ENCODE peak calls at places on chromosomes 11 and 22, in seven cellular contexts. L is sigmoid colon, P is ovary, T is HepG2, E is tibial nerve, A is suprapubic skin, B is K562. C is an unnamed sample.
A peak's percentile ranks its signal among the peaks of the same experiment; 100 is the strongest.

GRCh38 chr22:42340695-42341383 is 70.4 kb upstream of the TCF20 start:
- DNase-seq in L (peak; percentile 81), P (no peak), B (no peak), T (no peak), E (no peak), A (no peak), C (no peak)

GRCh38 chr22:50012201-50013181 is at the start of gene IL17REL:
- DNase-seq in B (peak; percentile 44), P (no peak), A (no peak), T (no peak), L (peak; percentile 55), E (no peak), C (peak; percentile 41)

GRCh38 chr11:130166457-130166784 is 6.8 kb downstream of the ST14 start:
- DNase-seq in B (peak; percentile 42), E (no peak), P (no peak), L (no peak), T (peak; percentile 33), A (no peak), C (peak; percentile 78)

GRCh38 chr11:33018005-33018404 is 2.3 kb downstream of the DEPDC7 start:
- DNase-seq in T (peak; percentile 58), A (no peak), P (no peak), E (no peak), L (no peak), B (no peak), C (no peak)

GRCh38 chr11:46127150-46127638 is 5.9 kb upstream of the PHF21A start:
- DNase-seq in E (peak; percentile 46), P (no peak), B (peak; percentile 91), A (no peak), T (peak; percentile 85), L (no peak), C (peak; percentile 47)

GRCh38 chr22:19068784-19069271 is 53.4 kb downstream of the DGCR2 start:
- DNase-seq in L (peak; percentile 30), E (no peak), A (peak; percentile 32), P (no peak), B (no peak), T (no peak), C (no peak)

GRCh38 chr22:27686534-27686933 is 115.0 kb downstream of the MN1 start:
- DNase-seq in T (peak; percentile 39), B (peak; percentile 27), E (no peak), P (peak; percentile 52), A (no peak), L (peak; percentile 84), C (peak; percentile 34)

GRCh38 chr11:10375280-10376048 is 70.6 kb downstream of the ADM start:
- DNase-seq in T (no peak), A (no peak), B (no peak), P (no peak), L (no peak), E (no peak), C (no peak)

GRCh38 chr11:33633251-33634003 is 67.2 kb downstream of the C11orf91 start:
- DNase-seq in B (no peak), E (no peak), T (peak; percentile 82), L (no peak), P (no peak), A (no peak), C (peak; percentile 23)

GRCh38 chr22:23270212-23270733 is 90.0 kb downstream of the BCR start:
- DNase-seq in B (peak; percentile 82), A (no peak), T (no peak), L (no peak), E (no peak), P (no peak), C (no peak)

GRCh38 chr11:2930705-2931415 is 1.6 kb upstream of the PHLDA2 start:
- DNase-seq in P (no peak), L (peak; percentile 71), T (peak; percentile 68), A (no peak), E (no peak), B (peak; percentile 70), C (peak; percentile 93)

GRCh38 chr11:12119502-12119901 is 9.1 kb downstream of the MICAL2 start:
- DNase-seq in L (no peak), A (no peak), B (no peak), T (no peak), P (no peak), E (no peak), C (no peak)
- H3K27ac ChIP-seq in L (peak overlapping the region; percentile 95), A (no peak overlapping the region), B (peak overlapping the region; percentile 44), T (no peak overlapping the region), P (peak overlapping the region; percentile 61), E (peak overlapping the region; percentile 50), C (peak overlapping the region; percentile 79)

GRCh38 chr11:68762481-68762880 is 11.2 kb upstream of the TESMIN start:
- DNase-seq in P (no peak), B (no peak), L (no peak), E (no peak), T (no peak), A (no peak), C (no peak)

GRCh38 chr11:68764746-68765145 is 13.4 kb upstream of the TESMIN start:
- DNase-seq in L (no peak), T (no peak), P (no peak), A (no peak), E (no peak), B (no peak), C (no peak)

GRCh38 chr11:68763181-68763721 is 11.9 kb upstream of the TESMIN start:
- DNase-seq in T (no peak), E (no peak), L (no peak), A (no peak), B (no peak), P (no peak), C (peak; percentile 54)

GRCh38 chr11:68761801-68762200 is 10.5 kb upstream of the TESMIN start:
- DNase-seq in P (no peak), E (no peak), T (no peak), A (no peak), B (no peak), L (no peak), C (no peak)

GRCh38 chr11:68763926-68764657 is 12.8 kb upstream of the TESMIN start:
- DNase-seq in T (no peak), L (no peak), B (no peak), P (no peak), A (no peak), E (no peak), C (no peak)
- TF ChIP-seq EP300 in T (no peak), L (no peak), B (no peak), P (no peak), A (no peak), E (no peak), C (no peak)

DNA sequence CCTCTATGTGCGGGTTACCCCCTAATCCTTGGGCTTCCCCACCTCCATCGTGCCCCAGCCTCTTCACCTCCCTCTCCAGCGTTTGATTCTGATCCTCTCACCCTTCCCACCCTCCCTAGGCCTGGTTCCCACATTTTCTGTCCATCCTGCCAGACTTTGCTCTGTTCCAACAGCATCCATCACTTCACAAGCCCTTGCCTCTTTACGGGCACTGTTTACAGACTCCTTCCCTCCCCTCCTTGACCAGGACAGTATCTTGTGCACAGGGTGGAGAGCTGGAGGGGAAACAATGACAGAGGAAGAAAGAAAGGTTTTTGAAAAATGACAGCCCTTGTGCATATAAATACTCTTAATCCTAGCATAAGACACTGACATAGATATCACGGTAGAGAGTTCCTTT is 30.4 kb downstream of the FEZ1 start:
- DNase-seq in A (no peak), B (no peak), T (no peak), E (no peak), L (no peak), P (no peak), C (no peak)
- H3K27ac ChIP-seq in A (no peak overlapping the region), B (no peak overlapping the region), T (no peak overlapping the region), E (no peak overlapping the region), L (no peak overlapping the region), P (no peak overlapping the region), C (no peak overlapping the region)

GRCh38 chr11:57325735-57326048 is 940 bp upstream of the TNKS1BP1 start:
- DNase-seq in E (no peak), T (no peak), P (peak; percentile 67), B (no peak), A (no peak), L (peak; percentile 83), C (peak; percentile 85)
- TF ChIP-seq EP300 in E (peak; percentile 50), T (no peak), P (no peak), B (no peak), A (no peak), L (no peak), C (peak; percentile 82)

GRCh38 chr11:65654375-65655349 is 8.1 kb downstream of the RELA start:
- DNase-seq in B (no peak), E (no peak), L (peak; percentile 65), A (no peak), P (peak; percentile 27), T (no peak), C (peak; percentile 8)
- H3K27ac ChIP-seq in B (no peak overlapping the region), E (peak overlapping the region; percentile 91), L (peak overlapping the region; percentile 90), A (no peak overlapping the region), P (no peak overlapping the region), T (peak overlapping the region; percentile 98), C (peak overlapping the region; percentile 91)